ENCODE peak calls at places on chromosomes 2 and 18, in ten cellular contexts. X is BJ, G is upper lobe of right lung, Z is bronchial epithelial cell, C is GM12865, R is heart left ventricle, A is colonic mucosa, B is GM23338, L is fibroblast of lung, F is AG09309. P is an unnamed sample.

GRCh38 chr2:47065771-47066380 is 89.2 kb downstream of the STPG4 start:
- DNase-seq in X (peak; percentile 94), G (no peak), Z (peak; percentile 36), C (no peak), R (no peak), A (peak; percentile 83), B (peak; percentile 34), L (peak; percentile 61), F (peak; percentile 96), P (peak; percentile 98)

GRCh38 chr18:10094154-10094553 is 180.3 kb downstream of the VAPA start:
- DNase-seq in X (no peak), G (no peak), Z (peak; percentile 86), C (no peak), R (no peak), A (no peak), B (no peak), L (peak; percentile 38), F (no peak), P (no peak)

GRCh38 chr2:145199052-145199451 is 679.1 kb upstream of the ZEB2 start:
- DNase-seq in X (no peak), G (no peak), Z (no peak), C (no peak), R (no peak), A (no peak), B (no peak), L (no peak), F (no peak), P (no peak)

GRCh38 chr2:177385151-177385550 is 7.4 kb upstream of the AGPS start:
- DNase-seq in X (no peak), G (no peak), Z (no peak), C (no peak), R (no peak), A (no peak), B (no peak), L (no peak), F (no peak), P (no peak)

GRCh38 chr2:186477782-186478181 is 8.3 kb upstream of the ZC3H15 start:
- DNase-seq in X (no peak), G (no peak), Z (no peak), C (no peak), R (no peak), A (no peak), B (no peak), L (no peak), F (no peak), P (no peak)

GRCh38 chr2:65708129-65708528 is 275.7 kb upstream of the SPRED2 start:
- DNase-seq in X (peak; percentile 24), G (no peak), Z (no peak), C (no peak), R (no peak), A (no peak), B (no peak), L (peak; percentile 23), F (no peak), P (no peak)

GRCh38 chr2:160652236-160652635 is 158.6 kb upstream of the RBMS1 start:
- DNase-seq in X (no peak), G (peak; percentile 61), Z (peak; percentile 84), C (peak; percentile 14), R (no peak), A (peak; percentile 34), B (no peak), L (no peak), F (no peak), P (no peak)

GRCh38 chr18:3340682-3341097 is 78.8 kb downstream of the MYL12B start:
- DNase-seq in X (no peak), G (no peak), Z (peak; percentile 26), C (no peak), R (no peak), A (no peak), B (no peak), L (peak; percentile 30), F (no peak), P (no peak)

GRCh38 chr2:105375001-105375561 is 23.8 kb downstream of the FHL2 start:
- DNase-seq in X (peak; percentile 76), G (no peak), Z (no peak), C (no peak), R (peak; percentile 40), A (no peak), B (no peak), L (peak; percentile 95), F (no peak), P (no peak)

GRCh38 chr18:41681138-41681881 is 273.7 kb upstream of the PIK3C3 start:
- DNase-seq in X (no peak), G (no peak), Z (peak; percentile 72), C (no peak), R (no peak), A (no peak), B (no peak), L (peak; percentile 25), F (no peak), P (no peak)

GRCh38 chr2:86371482-86372002 is 34.1 kb upstream of the REEP1 start:
- DNase-seq in X (no peak), G (no peak), Z (no peak), C (no peak), R (no peak), A (no peak), B (no peak), L (no peak), F (no peak), P (no peak)

DNA sequence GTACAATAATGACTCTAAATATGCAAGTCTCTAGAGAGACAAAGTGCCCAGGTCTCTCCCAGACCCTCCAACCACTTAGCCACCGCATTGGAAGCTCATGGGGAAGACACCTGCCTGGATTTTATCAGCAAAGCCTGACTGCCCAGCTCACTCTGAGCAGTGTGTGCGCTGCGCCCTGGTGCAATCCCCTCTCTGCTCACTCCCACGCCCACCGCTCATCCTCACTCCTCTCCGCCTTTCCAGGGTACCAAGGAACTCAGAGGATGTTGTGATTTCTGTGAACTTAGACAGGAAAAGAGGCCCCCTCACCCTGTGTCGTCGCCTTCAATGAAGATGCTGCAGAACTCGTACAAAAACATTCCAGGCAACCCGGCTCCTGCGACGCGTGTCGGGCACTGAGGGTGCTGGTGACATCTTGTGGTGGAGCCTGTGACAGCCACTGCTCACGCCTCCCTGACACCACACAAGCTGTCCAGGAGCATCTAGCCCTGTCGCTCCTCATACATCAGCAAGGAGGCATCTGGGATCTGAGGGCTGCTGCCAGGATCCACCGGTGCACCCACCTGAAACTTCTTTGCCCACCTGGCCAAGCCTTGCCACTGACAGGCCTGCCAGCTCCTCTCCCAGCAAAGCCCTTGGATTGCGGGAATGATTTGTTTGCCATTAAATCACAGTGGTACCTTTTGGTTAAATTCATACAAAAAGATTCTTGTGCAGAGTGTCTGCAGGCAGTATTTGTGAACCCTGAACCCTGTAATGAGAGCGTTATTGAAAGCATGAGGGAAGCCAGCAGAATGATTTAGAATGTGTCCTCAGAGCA is 220.4 kb downstream of the ZNF516 start:
- DNase-seq in X (no peak), G (no peak), Z (no peak), C (peak; percentile 18), R (no peak), A (no peak), B (peak; percentile 73), L (no peak), F (no peak), P (no peak)
- TF ChIP-seq CTCF in X (peak; percentile 31), G (peak; percentile 20), Z (peak; percentile 47), C (peak; percentile 16), R (no peak), A (no peak), B (peak; percentile 81), L (peak; percentile 9), F (no peak), P (peak; percentile 5)

GRCh38 chr2:158130832-158131473 is 29.3 kb downstream of the UPP2 start:
- DNase-seq in X (no peak), G (no peak), Z (no peak), C (no peak), R (no peak), A (peak; percentile 60), B (no peak), L (peak; percentile 10), F (no peak), P (no peak)
- H3K4me3 ChIP-seq in X (no peak overlapping the region), G (no peak overlapping the region), Z (no peak overlapping the region), C (no peak overlapping the region), R (no peak overlapping the region), A (no peak overlapping the region), B (no peak overlapping the region), L (no peak overlapping the region), F (no peak overlapping the region), P (no peak overlapping the region)

GRCh38 chr2:53018830-53019425 is 748.7 kb upstream of the CHAC2 start:
- DNase-seq in X (no peak), G (no peak), Z (peak; percentile 12), C (no peak), R (no peak), A (no peak), B (peak; percentile 47), L (peak; percentile 35), F (no peak), P (no peak)
- TF ChIP-seq CTCF in X (peak; percentile 17), G (no peak), Z (no peak), C (no peak), R (no peak), A (no peak), B (peak; percentile 62), L (peak; percentile 31), F (peak; percentile 10), P (peak; percentile 9)

GRCh38 chr2:128369126-128369555 is 50.5 kb upstream of the HS6ST1 start:
- DNase-seq in X (no peak), G (peak; percentile 61), Z (peak; percentile 56), C (no peak), R (no peak), A (no peak), B (peak; percentile 47), L (peak; percentile 53), F (no peak), P (no peak)

GRCh38 chr2:128369626-128370467 is 51.2 kb upstream of the HS6ST1 start:
- DNase-seq in X (no peak), G (peak; percentile 44), Z (no peak), C (no peak), R (no peak), A (no peak), B (no peak), L (no peak), F (no peak), P (no peak)

GRCh38 chr2:128367601-128368359 is 49.1 kb upstream of the HS6ST1 start:
- DNase-seq in X (no peak), G (peak; percentile 56), Z (no peak), C (no peak), R (no peak), A (no peak), B (no peak), L (no peak), F (no peak), P (no peak)

GRCh38 chr2:128366746-128367511 is 48.3 kb upstream of the HS6ST1 start:
- DNase-seq in X (no peak), G (peak; percentile 66), Z (no peak), C (no peak), R (no peak), A (no peak), B (no peak), L (no peak), F (no peak), P (no peak)

DNA sequence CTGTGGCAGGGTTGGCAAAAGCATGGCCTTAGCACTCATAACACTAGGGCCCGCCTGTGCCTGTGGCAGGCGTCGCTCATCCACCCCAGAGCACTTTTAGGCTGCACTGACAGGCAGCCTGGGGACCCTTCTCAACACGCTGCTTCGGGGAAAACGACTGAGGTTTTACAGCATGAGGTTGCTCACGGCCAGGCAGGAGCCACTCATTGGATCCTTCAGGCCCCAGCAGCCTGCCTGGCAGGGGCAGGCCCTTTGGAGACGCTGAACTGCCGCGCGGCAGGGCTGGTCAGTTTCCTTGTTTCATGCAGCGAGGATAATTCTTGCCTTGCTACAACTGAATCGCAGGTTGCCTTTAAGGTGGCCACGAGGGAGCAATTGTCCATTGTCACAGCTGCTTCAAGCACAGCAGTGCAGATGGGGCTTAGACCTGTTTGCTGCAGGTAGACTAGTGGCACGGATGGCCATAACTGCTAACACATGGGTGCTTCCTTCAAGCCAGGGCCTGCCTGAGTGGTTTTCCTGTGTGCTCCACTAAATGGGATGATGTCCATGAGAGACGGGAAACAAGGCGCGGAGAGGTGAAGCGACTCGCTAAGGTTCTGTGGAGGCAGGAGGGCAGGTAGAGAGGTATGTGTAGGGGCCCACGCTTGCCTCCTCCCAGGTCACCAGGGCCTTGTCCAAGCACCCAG is 49.9 kb upstream of the HS6ST1 start:
- DNase-seq in X (no peak), G (peak; percentile 51), Z (peak; percentile 67), C (no peak), R (no peak), A (no peak), B (no peak), L (no peak), F (no peak), P (no peak)
- H3K4me3 ChIP-seq in X (no peak overlapping the region), G (no peak overlapping the region), Z (no peak overlapping the region), C (no peak overlapping the region), R (no peak overlapping the region), A (no peak overlapping the region), B (no peak overlapping the region), L (no peak overlapping the region), F (no peak overlapping the region), P (no peak overlapping the region)

P was measured in AG04449.